ENCODE peak calls at places on chromosomes 6 and 20, in four cellular contexts. One of them, this sample, is unnamed. For H3K36me3, the result is how much of the 10 kb centered on the place peaks cover.

GRCh38 chr20:49846206-49846807 is 33.7 kb downstream of the SLC9A8 start:
- DNase-seq in suprapubic skin: no peak
- DNase-seq in spleen: no peak
- DNase-seq in HCT116: peak
- DNase-seq in this sample: no peak

GRCh38 chr6:20757761-20758160 is 223.5 kb downstream of the CDKAL1 start:
- DNase-seq in suprapubic skin: no peak
- DNase-seq in spleen: no peak
- DNase-seq in HCT116: no peak
- DNase-seq in this sample: no peak

GRCh38 chr6:32166411-32167061 is 2.1 kb downstream of the EGFL8 start:
- DNase-seq in suprapubic skin: no peak
- DNase-seq in spleen: peak
- DNase-seq in HCT116: no peak
- DNase-seq in this sample: no peak

GRCh38 chr20:20085812-20086211 is 33.5 kb downstream of the CFAP61 start:
- DNase-seq in suprapubic skin: no peak
- DNase-seq in spleen: no peak
- DNase-seq in HCT116: no peak
- DNase-seq in this sample: no peak

GRCh38 chr6:21729431-21729830 is 135.9 kb downstream of the SOX4 start:
- DNase-seq in suprapubic skin: no peak
- DNase-seq in spleen: no peak
- DNase-seq in HCT116: no peak
- DNase-seq in this sample: no peak

GRCh38 chr6:119454694-119455093 is 105.1 kb upstream of the MAN1A1 start:
- DNase-seq in suprapubic skin: no peak
- DNase-seq in spleen: no peak
- DNase-seq in HCT116: no peak
- DNase-seq in this sample: no peak

GRCh38 chr20:63739129-63740069 is at the start of gene SLC2A4RG:
- DNase-seq in suprapubic skin: peak
- DNase-seq in spleen: peak
- DNase-seq in HCT116: no peak
- DNase-seq in this sample: peak

GRCh38 chr6:149169761-149170359 is 147.7 kb upstream of the TAB2 start:
- DNase-seq in suprapubic skin: no peak
- DNase-seq in spleen: no peak
- DNase-seq in HCT116: no peak
- DNase-seq in this sample: no peak

GRCh38 chr6:57064809-57065208 is 18.3 kb downstream of the KIAA1586 start:
- DNase-seq in suprapubic skin: no peak
- DNase-seq in spleen: no peak
- DNase-seq in HCT116: no peak
- DNase-seq in this sample: no peak

GRCh38 chr6:53347250-53347920 is 1.4 kb downstream of the ELOVL5 start:
- DNase-seq in suprapubic skin: peak
- DNase-seq in spleen: no peak
- DNase-seq in HCT116: no peak
- DNase-seq in this sample: no peak

GRCh38 chr6:44072959-44073611 is 54.2 kb downstream of the MRPL14 start:
- DNase-seq in suprapubic skin: no peak
- DNase-seq in spleen: peak
- DNase-seq in HCT116: no peak
- DNase-seq in this sample: peak

GRCh38 chr6:135938588-135939215 is 87.2 kb downstream of the PDE7B start:
- DNase-seq in suprapubic skin: no peak
- DNase-seq in spleen: no peak
- DNase-seq in HCT116: no peak
- DNase-seq in this sample: no peak

GRCh38 chr6:37021356-37022129 is 16.1 kb downstream of the FGD2 start:
- DNase-seq in suprapubic skin: no peak
- DNase-seq in spleen: peak
- DNase-seq in HCT116: no peak
- DNase-seq in this sample: no peak

GRCh38 chr6:21633511-21634109 is 40.1 kb downstream of the SOX4 start:
- DNase-seq in suprapubic skin: no peak
- DNase-seq in spleen: no peak
- DNase-seq in HCT116: no peak
- DNase-seq in this sample: no peak

GRCh38 chr6:21109421-21110178 is 484.0 kb upstream of the SOX4 start:
- DNase-seq in suprapubic skin: no peak
- DNase-seq in spleen: no peak
- DNase-seq in HCT116: peak
- DNase-seq in this sample: no peak

GRCh38 chr6:27747637-27748036 is 164.6 kb downstream of the OR2B2 start:
- DNase-seq in suprapubic skin: no peak
- DNase-seq in spleen: no peak
- DNase-seq in HCT116: no peak
- DNase-seq in this sample: no peak

GRCh38 chr6:111888928-111889696 is 15.9 kb upstream of the FYN start:
- DNase-seq in suprapubic skin: no peak
- DNase-seq in spleen: no peak
- DNase-seq in HCT116: no peak
- DNase-seq in this sample: no peak

GRCh38 chr6:158467923-158468322 is 92.0 kb upstream of the TMEM181 start:
- DNase-seq in suprapubic skin: no peak
- DNase-seq in spleen: no peak
- DNase-seq in HCT116: no peak
- DNase-seq in this sample: no peak

GRCh38 chr20:11229772-11230171 is 556.0 kb upstream of the JAG1 start:
- DNase-seq in suprapubic skin: no peak
- DNase-seq in spleen: no peak
- DNase-seq in HCT116: peak
- DNase-seq in this sample: no peak

GRCh38 chr20:62624325-62624690 is 18.0 kb upstream of the SLCO4A1 start:
- DNase-seq in suprapubic skin: no peak
- DNase-seq in spleen: peak
- DNase-seq in HCT116: no peak
- DNase-seq in this sample: no peak

GRCh38 chr6:53244532-53244931 is 95.9 kb upstream of the GCM1 start:
- DNase-seq in suprapubic skin: no peak
- DNase-seq in spleen: no peak
- DNase-seq in HCT116: no peak
- DNase-seq in this sample: no peak

GRCh38 chr6:12504325-12504966 is 212.1 kb upstream of the PHACTR1 start:
- DNase-seq in suprapubic skin: no peak
- DNase-seq in spleen: no peak
- DNase-seq in HCT116: peak
- DNase-seq in this sample: no peak

GRCh38 chr20:58065508-58066361 is 162.7 kb downstream of the ANKRD60 start:
- DNase-seq in suprapubic skin: no peak
- DNase-seq in spleen: no peak
- DNase-seq in HCT116: no peak
- DNase-seq in this sample: no peak

GRCh38 chr6:136290406-136291010 is 862 bp upstream of the BCLAF1 start:
- DNase-seq in suprapubic skin: peak
- DNase-seq in spleen: peak
- DNase-seq in HCT116: peak
- DNase-seq in this sample: peak

GRCh38 chr20:35702051-35702823 is 3.0 kb downstream of the ROMO1 start:
- DNase-seq in suprapubic skin: no peak
- DNase-seq in spleen: peak
- DNase-seq in HCT116: no peak
- DNase-seq in this sample: peak

GRCh38 chr20:58630063-58630462 is 21.0 kb upstream of the STX16 start:
- DNase-seq in suprapubic skin: no peak
- DNase-seq in spleen: peak
- DNase-seq in HCT116: no peak
- DNase-seq in this sample: no peak

GRCh38 chr6:79152269-79152737 is 74.2 kb upstream of the PHIP start:
- DNase-seq in suprapubic skin: no peak
- DNase-seq in spleen: no peak
- DNase-seq in HCT116: no peak
- DNase-seq in this sample: no peak
- TF ChIP-seq POLR2AphosphoS5 in suprapubic skin: no peak
- TF ChIP-seq POLR2AphosphoS5 in spleen: no peak
- TF ChIP-seq POLR2AphosphoS5 in HCT116: no peak
- TF ChIP-seq POLR2AphosphoS5 in this sample: no peak

GRCh38 chr20:34300809-34301586 is 2.2 kb downstream of the AHCY start:
- DNase-seq in suprapubic skin: no peak
- DNase-seq in spleen: no peak
- DNase-seq in HCT116: no peak
- DNase-seq in this sample: no peak
- H3K36me3 ChIP-seq in suprapubic skin: under half
- H3K36me3 ChIP-seq in spleen: under half
- H3K36me3 ChIP-seq in HCT116: under half
- H3K36me3 ChIP-seq in this sample: under half

DNA sequence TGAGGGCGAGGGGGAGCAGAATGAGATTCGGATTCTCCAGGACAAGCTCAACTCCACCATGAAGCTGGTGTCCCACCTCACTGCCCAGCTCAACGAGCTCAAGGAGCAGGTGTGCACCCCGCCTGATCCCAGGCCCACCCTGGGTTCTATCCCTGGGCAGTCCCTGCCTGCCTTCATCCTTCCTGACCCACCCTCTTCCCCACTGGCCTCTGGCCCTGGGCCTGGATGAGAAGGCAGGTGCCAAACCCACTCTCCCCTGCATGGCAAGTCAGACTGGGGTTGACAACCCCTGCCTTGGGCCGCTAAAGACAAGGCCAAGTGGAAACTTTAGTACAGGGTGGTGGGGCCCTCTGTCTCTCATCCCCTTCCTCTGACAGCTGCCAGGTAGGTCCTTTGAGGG is 16.5 kb downstream of the UQCC2 start:
- DNase-seq in suprapubic skin: no peak
- DNase-seq in spleen: no peak
- DNase-seq in HCT116: no peak
- DNase-seq in this sample: no peak
- TF ChIP-seq POLR2A in suprapubic skin: no peak
- TF ChIP-seq POLR2A in spleen: no peak
- TF ChIP-seq POLR2A in HCT116: no peak
- TF ChIP-seq POLR2A in this sample: no peak

DNA sequence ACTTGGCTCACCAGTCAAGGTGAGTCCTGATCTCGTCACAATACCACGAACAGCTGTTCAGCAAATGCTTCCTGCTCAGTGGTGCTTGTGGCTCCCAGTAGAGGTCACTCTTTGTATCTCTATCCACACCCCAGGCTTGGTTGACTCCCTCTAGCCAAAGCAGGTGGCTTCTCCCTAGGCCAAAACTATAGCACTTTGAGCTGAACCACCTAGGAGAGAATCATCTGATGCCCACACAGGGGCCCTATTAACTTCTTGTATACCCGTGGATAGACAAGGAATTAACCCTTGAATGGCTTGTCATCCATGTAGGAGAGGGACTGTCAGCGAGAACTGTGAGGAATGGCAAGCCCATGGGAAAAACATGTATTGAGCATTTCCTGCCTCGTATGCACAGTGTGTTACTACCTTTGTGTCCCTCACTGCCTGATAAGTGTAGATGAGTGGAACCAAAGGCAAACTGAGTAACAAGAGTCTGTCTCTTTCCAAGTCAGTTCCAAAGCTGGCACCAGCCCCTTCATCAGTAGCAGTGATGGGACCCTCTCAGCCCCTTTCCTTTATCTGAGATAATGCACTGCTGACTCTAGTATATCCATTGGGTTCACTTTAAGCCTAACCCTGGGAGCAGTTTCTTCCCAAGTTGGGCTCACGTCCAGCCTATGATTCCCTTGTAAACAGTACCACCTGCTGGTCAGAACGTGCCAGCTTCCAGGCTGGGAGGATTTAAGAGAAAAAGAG is 42.5 kb downstream of the EIF2S2 start:
- DNase-seq in suprapubic skin: peak
- DNase-seq in spleen: no peak
- DNase-seq in HCT116: peak
- DNase-seq in this sample: peak
- TF ChIP-seq POLR2AphosphoS5 in suprapubic skin: no peak
- TF ChIP-seq POLR2AphosphoS5 in spleen: no peak
- TF ChIP-seq POLR2AphosphoS5 in HCT116: no peak
- TF ChIP-seq POLR2AphosphoS5 in this sample: peak

GRCh38 chr6:7566617-7567173 is 23.3 kb upstream of the SNRNP48 start:
- DNase-seq in suprapubic skin: no peak
- DNase-seq in spleen: no peak
- DNase-seq in HCT116: no peak
- DNase-seq in this sample: no peak

GRCh38 chr6:7562769-7563168 is 21.3 kb downstream of the DSP start:
- DNase-seq in suprapubic skin: no peak
- DNase-seq in spleen: no peak
- DNase-seq in HCT116: no peak
- DNase-seq in this sample: no peak

GRCh38 chr6:7568021-7568420 is 22.0 kb upstream of the SNRNP48 start:
- DNase-seq in suprapubic skin: no peak
- DNase-seq in spleen: no peak
- DNase-seq in HCT116: no peak
- DNase-seq in this sample: no peak

GRCh38 chr6:7569082-7569481 is 20.9 kb upstream of the SNRNP48 start:
- DNase-seq in suprapubic skin: no peak
- DNase-seq in spleen: no peak
- DNase-seq in HCT116: no peak
- DNase-seq in this sample: no peak

DNA sequence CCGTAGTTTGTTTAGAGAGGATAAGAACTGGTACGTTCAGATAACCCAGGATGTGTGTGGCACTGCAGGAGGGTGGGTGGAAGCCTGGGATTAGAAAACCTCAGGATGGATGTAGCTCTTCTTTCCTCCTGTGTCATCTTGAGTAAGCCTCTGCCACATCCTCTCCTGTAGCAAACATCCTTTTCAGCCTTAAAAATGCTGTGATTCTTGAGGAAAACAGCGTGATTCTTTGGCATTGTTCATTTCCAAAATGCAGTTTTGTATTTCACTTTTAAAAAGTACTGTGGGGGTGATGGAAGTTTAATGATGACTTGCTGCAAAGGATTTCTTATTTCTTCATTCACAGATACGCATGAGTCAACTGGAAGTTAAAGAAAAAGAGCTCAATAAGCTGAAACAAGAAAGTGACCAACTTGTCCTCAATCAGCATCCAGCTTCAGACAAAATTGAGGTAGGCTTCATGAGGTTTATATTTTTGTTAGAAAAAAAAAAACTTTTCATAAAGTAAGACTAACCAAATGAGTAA is 23.9 kb upstream of the SNRNP48 start:
- DNase-seq in suprapubic skin: no peak
- DNase-seq in spleen: no peak
- DNase-seq in HCT116: no peak
- DNase-seq in this sample: no peak
- H3K36me3 ChIP-seq in suprapubic skin: half or more
- H3K36me3 ChIP-seq in spleen: half or more
- H3K36me3 ChIP-seq in HCT116: half or more
- H3K36me3 ChIP-seq in this sample: under half

GRCh38 chr20:44942264-44942973 is 17.8 kb downstream of the TOMM34 start:
- DNase-seq in suprapubic skin: no peak
- DNase-seq in spleen: no peak
- DNase-seq in HCT116: no peak
- DNase-seq in this sample: no peak
- TF ChIP-seq POLR2A in suprapubic skin: no peak
- TF ChIP-seq POLR2A in spleen: no peak
- TF ChIP-seq POLR2A in HCT116: no peak
- TF ChIP-seq POLR2A in this sample: no peak

GRCh38 chr6:125682939-125683338 is 66.5 kb upstream of the HEY2 start:
- DNase-seq in suprapubic skin: no peak
- DNase-seq in spleen: no peak
- DNase-seq in HCT116: no peak
- DNase-seq in this sample: no peak
- TF ChIP-seq POLR2AphosphoS5 in suprapubic skin: no peak
- TF ChIP-seq POLR2AphosphoS5 in spleen: no peak
- TF ChIP-seq POLR2AphosphoS5 in HCT116: no peak
- TF ChIP-seq POLR2AphosphoS5 in this sample: no peak

GRCh38 chr20:503048-503737 is 40.4 kb downstream of the CSNK2A1 start:
- DNase-seq in suprapubic skin: no peak
- DNase-seq in spleen: no peak
- DNase-seq in HCT116: no peak
- DNase-seq in this sample: no peak
- H3K36me3 ChIP-seq in suprapubic skin: half or more
- H3K36me3 ChIP-seq in spleen: half or more
- H3K36me3 ChIP-seq in HCT116: half or more
- H3K36me3 ChIP-seq in this sample: under half

This sample was measured in sigmoid colon.